ENCODE peak calls at places on chromosomes 11 and 22, in seven cellular contexts. A is aorta; I is CD4-positive, alpha-beta memory T cell; B is neuronal stem cell; J is stimulated activated CD4-positive, alpha-beta T cell treated with anti-CD3 and anti-CD28 coated beads, Interleukin-1b, Interleukin-23, amount 100 ng/mL, for 4 hours; Q is non-pigmented ciliary epithelial cell; L is anterior cingulate cortex. T is an unnamed sample.

GRCh38 chr11:67434395-67434881 is 3.0 kb downstream of the PTPRCAP start:
- DNase-seq in I (peak; percentile 34), B (no peak), L (no peak), J (no peak), Q (no peak), A (no peak), T (no peak)

GRCh38 chr11:103367650-103368049 is 258.4 kb downstream of the DYNC2H1 start:
- DNase-seq in B (no peak), A (no peak), I (no peak), J (no peak), L (no peak), Q (no peak), T (no peak)

GRCh38 chr11:109772846-109773400 is 320.3 kb upstream of the ZC3H12C start:
- DNase-seq in J (no peak), I (no peak), Q (no peak), A (no peak), L (no peak), B (no peak), T (no peak)

GRCh38 chr11:111454561-111455192 is 57.5 kb downstream of the BTG4 start:
- DNase-seq in L (peak; percentile 55), A (no peak), I (no peak), J (peak; percentile 19), B (peak; percentile 47), Q (no peak), T (peak; percentile 77)

GRCh38 chr22:36325163-36326031 is 62.4 kb downstream of the MYH9 start:
- DNase-seq in Q (no peak), B (no peak), L (no peak), I (no peak), J (no peak), A (peak; percentile 90), T (no peak)

GRCh38 chr11:119624102-119624615 is 104.8 kb downstream of the NECTIN1 start:
- DNase-seq in A (no peak), J (no peak), L (no peak), B (no peak), Q (no peak), I (no peak), T (no peak)

GRCh38 chr11:46663277-46663940 is 37.0 kb downstream of the ARHGAP1 start:
- DNase-seq in B (no peak), I (no peak), Q (no peak), L (no peak), A (no peak), J (no peak), T (no peak)

GRCh38 chr11:111469200-111469599 is 43.0 kb downstream of the BTG4 start:
- DNase-seq in B (no peak), J (no peak), I (no peak), Q (no peak), L (no peak), A (no peak), T (no peak)

GRCh38 chr22:35326854-35327562 is 27.3 kb downstream of the TOM1 start:
- DNase-seq in J (no peak), L (no peak), I (no peak), A (peak; percentile 45), B (no peak), Q (no peak), T (no peak)

GRCh38 chr11:70824590-70825300 is 426.4 kb downstream of the CTTN start:
- DNase-seq in A (no peak), L (no peak), I (no peak), B (no peak), Q (no peak), J (no peak), T (no peak)

GRCh38 chr11:121141051-121141450 is 40.0 kb downstream of the TECTA start:
- DNase-seq in J (no peak), A (no peak), L (no peak), B (no peak), I (no peak), Q (no peak), T (no peak)

GRCh38 chr22:37454857-37455686 is 27.8 kb upstream of the ELFN2 start:
- DNase-seq in L (no peak), A (no peak), B (no peak), I (no peak), J (no peak), Q (peak; percentile 83), T (no peak)

GRCh38 chr11:17528181-17528691 is 16.0 kb downstream of the USH1C start:
- DNase-seq in J (peak; percentile 15), I (peak; percentile 24), B (no peak), Q (no peak), A (no peak), L (peak; percentile 32), T (peak; percentile 84)

GRCh38 chr11:12222099-12222751 is 111.8 kb downstream of the MICAL2 start:
- DNase-seq in J (no peak), L (no peak), Q (no peak), I (no peak), B (no peak), A (no peak), T (no peak)

GRCh38 chr11:123069878-123070821 is 8.2 kb upstream of the HSPA8 start:
- DNase-seq in B (no peak), A (no peak), L (no peak), Q (no peak), J (no peak), I (peak; percentile 59), T (no peak)

GRCh38 chr22:23835773-23836144 is 3.0 kb downstream of the DERL3 start:
- DNase-seq in I (no peak), A (peak; percentile 67), Q (no peak), L (no peak), J (no peak), B (no peak), T (no peak)

GRCh38 chr11:117882539-117882938 is 6.1 kb upstream of the FXYD6 start:
- DNase-seq in I (no peak), A (no peak), B (no peak), Q (no peak), J (no peak), L (no peak), T (no peak)